ENCODE peak calls at places on chromosomes 12 and 14, in seven cellular contexts. One of them, this sample, is unnamed.

GRCh38 chr12:14416658-14417057 is 51.2 kb downstream of the ATF7IP start:
- DNase-seq in stimulated activated CD8-positive, alpha-beta memory T cell treated with anti-CD3 and anti-CD28 coated beads, Interleukin-2, amount 100 ng/mL, for 48 hours: no peak
- DNase-seq in nephron progenitor cell: no peak
- DNase-seq in LNCaP clone FGC: peak
- DNase-seq in iPS-NIHi11: peak
- DNase-seq in AG09309: peak
- DNase-seq in activated T-cell treated with anti-CD3 and anti-CD28 coated beads for 1 hour: no peak
- DNase-seq in this sample: peak

GRCh38 chr14:82488473-82488872 is 954.8 kb upstream of the SEL1L start:
- DNase-seq in stimulated activated CD8-positive, alpha-beta memory T cell treated with anti-CD3 and anti-CD28 coated beads, Interleukin-2, amount 100 ng/mL, for 48 hours: no peak
- DNase-seq in nephron progenitor cell: no peak
- DNase-seq in LNCaP clone FGC: no peak
- DNase-seq in iPS-NIHi11: no peak
- DNase-seq in AG09309: no peak
- DNase-seq in activated T-cell treated with anti-CD3 and anti-CD28 coated beads for 1 hour: no peak
- DNase-seq in this sample: no peak

GRCh38 chr14:31209605-31210004 is 2.0 kb upstream of the HECTD1 start:
- DNase-seq in stimulated activated CD8-positive, alpha-beta memory T cell treated with anti-CD3 and anti-CD28 coated beads, Interleukin-2, amount 100 ng/mL, for 48 hours: no peak
- DNase-seq in nephron progenitor cell: no peak
- DNase-seq in LNCaP clone FGC: no peak
- DNase-seq in iPS-NIHi11: no peak
- DNase-seq in AG09309: no peak
- DNase-seq in activated T-cell treated with anti-CD3 and anti-CD28 coated beads for 1 hour: no peak
- DNase-seq in this sample: no peak

GRCh38 chr12:102394200-102394599 is 86.2 kb downstream of the IGF1 start:
- DNase-seq in stimulated activated CD8-positive, alpha-beta memory T cell treated with anti-CD3 and anti-CD28 coated beads, Interleukin-2, amount 100 ng/mL, for 48 hours: no peak
- DNase-seq in nephron progenitor cell: no peak
- DNase-seq in LNCaP clone FGC: no peak
- DNase-seq in iPS-NIHi11: no peak
- DNase-seq in AG09309: no peak
- DNase-seq in activated T-cell treated with anti-CD3 and anti-CD28 coated beads for 1 hour: no peak
- DNase-seq in this sample: no peak

GRCh38 chr14:89176090-89176757 is 240.8 kb downstream of the FOXN3 start:
- DNase-seq in stimulated activated CD8-positive, alpha-beta memory T cell treated with anti-CD3 and anti-CD28 coated beads, Interleukin-2, amount 100 ng/mL, for 48 hours: no peak
- DNase-seq in nephron progenitor cell: no peak
- DNase-seq in LNCaP clone FGC: peak
- DNase-seq in iPS-NIHi11: no peak
- DNase-seq in AG09309: no peak
- DNase-seq in activated T-cell treated with anti-CD3 and anti-CD28 coated beads for 1 hour: no peak
- DNase-seq in this sample: no peak

GRCh38 chr14:55118761-55119160 is 10.3 kb upstream of the LGALS3 start:
- DNase-seq in stimulated activated CD8-positive, alpha-beta memory T cell treated with anti-CD3 and anti-CD28 coated beads, Interleukin-2, amount 100 ng/mL, for 48 hours: no peak
- DNase-seq in nephron progenitor cell: no peak
- DNase-seq in LNCaP clone FGC: no peak
- DNase-seq in iPS-NIHi11: no peak
- DNase-seq in AG09309: no peak
- DNase-seq in activated T-cell treated with anti-CD3 and anti-CD28 coated beads for 1 hour: no peak
- DNase-seq in this sample: no peak

GRCh38 chr12:127810026-127810425 is 456.9 kb upstream of the TMEM132C start:
- DNase-seq in stimulated activated CD8-positive, alpha-beta memory T cell treated with anti-CD3 and anti-CD28 coated beads, Interleukin-2, amount 100 ng/mL, for 48 hours: no peak
- DNase-seq in nephron progenitor cell: no peak
- DNase-seq in LNCaP clone FGC: no peak
- DNase-seq in iPS-NIHi11: no peak
- DNase-seq in AG09309: peak
- DNase-seq in activated T-cell treated with anti-CD3 and anti-CD28 coated beads for 1 hour: no peak
- DNase-seq in this sample: peak

GRCh38 chr14:54845616-54846015 is 57.0 kb downstream of the GCH1 start:
- DNase-seq in stimulated activated CD8-positive, alpha-beta memory T cell treated with anti-CD3 and anti-CD28 coated beads, Interleukin-2, amount 100 ng/mL, for 48 hours: no peak
- DNase-seq in nephron progenitor cell: no peak
- DNase-seq in LNCaP clone FGC: no peak
- DNase-seq in iPS-NIHi11: no peak
- DNase-seq in AG09309: no peak
- DNase-seq in activated T-cell treated with anti-CD3 and anti-CD28 coated beads for 1 hour: no peak
- DNase-seq in this sample: no peak

GRCh38 chr12:52006726-52007157 is at the start of gene TAMALIN:
- DNase-seq in stimulated activated CD8-positive, alpha-beta memory T cell treated with anti-CD3 and anti-CD28 coated beads, Interleukin-2, amount 100 ng/mL, for 48 hours: peak
- DNase-seq in nephron progenitor cell: peak
- DNase-seq in LNCaP clone FGC: no peak
- DNase-seq in iPS-NIHi11: peak
- DNase-seq in AG09309: no peak
- DNase-seq in activated T-cell treated with anti-CD3 and anti-CD28 coated beads for 1 hour: peak
- DNase-seq in this sample: peak

GRCh38 chr14:67940894-67941455 is 121.4 kb downstream of the RAD51B start:
- DNase-seq in stimulated activated CD8-positive, alpha-beta memory T cell treated with anti-CD3 and anti-CD28 coated beads, Interleukin-2, amount 100 ng/mL, for 48 hours: no peak
- DNase-seq in nephron progenitor cell: no peak
- DNase-seq in LNCaP clone FGC: peak
- DNase-seq in iPS-NIHi11: no peak
- DNase-seq in AG09309: peak
- DNase-seq in activated T-cell treated with anti-CD3 and anti-CD28 coated beads for 1 hour: no peak
- DNase-seq in this sample: no peak

GRCh38 chr14:77903233-77903632 is 103.3 kb downstream of the ADCK1 start:
- DNase-seq in stimulated activated CD8-positive, alpha-beta memory T cell treated with anti-CD3 and anti-CD28 coated beads, Interleukin-2, amount 100 ng/mL, for 48 hours: no peak
- DNase-seq in nephron progenitor cell: no peak
- DNase-seq in LNCaP clone FGC: no peak
- DNase-seq in iPS-NIHi11: no peak
- DNase-seq in AG09309: peak
- DNase-seq in activated T-cell treated with anti-CD3 and anti-CD28 coated beads for 1 hour: no peak
- DNase-seq in this sample: no peak

GRCh38 chr14:90427848-90428426 is 31.1 kb downstream of the CALM1 start:
- DNase-seq in stimulated activated CD8-positive, alpha-beta memory T cell treated with anti-CD3 and anti-CD28 coated beads, Interleukin-2, amount 100 ng/mL, for 48 hours: no peak
- DNase-seq in nephron progenitor cell: no peak
- DNase-seq in LNCaP clone FGC: no peak
- DNase-seq in iPS-NIHi11: no peak
- DNase-seq in AG09309: no peak
- DNase-seq in activated T-cell treated with anti-CD3 and anti-CD28 coated beads for 1 hour: no peak
- DNase-seq in this sample: no peak

GRCh38 chr12:106585862-106586534 is 3.2 kb downstream of the RFX4 start:
- DNase-seq in stimulated activated CD8-positive, alpha-beta memory T cell treated with anti-CD3 and anti-CD28 coated beads, Interleukin-2, amount 100 ng/mL, for 48 hours: no peak
- DNase-seq in nephron progenitor cell: peak
- DNase-seq in LNCaP clone FGC: no peak
- DNase-seq in iPS-NIHi11: peak
- DNase-seq in AG09309: no peak
- DNase-seq in activated T-cell treated with anti-CD3 and anti-CD28 coated beads for 1 hour: no peak
- DNase-seq in this sample: no peak

GRCh38 chr14:65471038-65471878 is 58.7 kb downstream of the FUT8 start:
- DNase-seq in stimulated activated CD8-positive, alpha-beta memory T cell treated with anti-CD3 and anti-CD28 coated beads, Interleukin-2, amount 100 ng/mL, for 48 hours: no peak
- DNase-seq in nephron progenitor cell: no peak
- DNase-seq in LNCaP clone FGC: no peak
- DNase-seq in iPS-NIHi11: no peak
- DNase-seq in AG09309: no peak
- DNase-seq in activated T-cell treated with anti-CD3 and anti-CD28 coated beads for 1 hour: no peak
- DNase-seq in this sample: no peak

GRCh38 chr12:49673446-49674317 is 33.5 kb downstream of the FMNL3 start:
- DNase-seq in stimulated activated CD8-positive, alpha-beta memory T cell treated with anti-CD3 and anti-CD28 coated beads, Interleukin-2, amount 100 ng/mL, for 48 hours: no peak
- DNase-seq in nephron progenitor cell: peak
- DNase-seq in LNCaP clone FGC: peak
- DNase-seq in iPS-NIHi11: peak
- DNase-seq in AG09309: peak
- DNase-seq in activated T-cell treated with anti-CD3 and anti-CD28 coated beads for 1 hour: no peak
- DNase-seq in this sample: peak

GRCh38 chr14:96649327-96649601 is 147.1 kb downstream of the PAPOLA start:
- DNase-seq in stimulated activated CD8-positive, alpha-beta memory T cell treated with anti-CD3 and anti-CD28 coated beads, Interleukin-2, amount 100 ng/mL, for 48 hours: no peak
- DNase-seq in nephron progenitor cell: no peak
- DNase-seq in LNCaP clone FGC: no peak
- DNase-seq in iPS-NIHi11: no peak
- DNase-seq in AG09309: no peak
- DNase-seq in activated T-cell treated with anti-CD3 and anti-CD28 coated beads for 1 hour: no peak
- DNase-seq in this sample: no peak

GRCh38 chr12:22083167-22083566 is 37.1 kb downstream of the CMAS start:
- DNase-seq in stimulated activated CD8-positive, alpha-beta memory T cell treated with anti-CD3 and anti-CD28 coated beads, Interleukin-2, amount 100 ng/mL, for 48 hours: no peak
- DNase-seq in nephron progenitor cell: no peak
- DNase-seq in LNCaP clone FGC: no peak
- DNase-seq in iPS-NIHi11: no peak
- DNase-seq in AG09309: no peak
- DNase-seq in activated T-cell treated with anti-CD3 and anti-CD28 coated beads for 1 hour: no peak
- DNase-seq in this sample: no peak

GRCh38 chr12:122021193-122021821 is 377 bp upstream of the BCL7A start:
- DNase-seq in stimulated activated CD8-positive, alpha-beta memory T cell treated with anti-CD3 and anti-CD28 coated beads, Interleukin-2, amount 100 ng/mL, for 48 hours: no peak
- DNase-seq in nephron progenitor cell: peak
- DNase-seq in LNCaP clone FGC: no peak
- DNase-seq in iPS-NIHi11: no peak
- DNase-seq in AG09309: no peak
- DNase-seq in activated T-cell treated with anti-CD3 and anti-CD28 coated beads for 1 hour: no peak
- DNase-seq in this sample: peak

GRCh38 chr14:45526715-45527549 is 273.9 kb upstream of the MIS18BP1 start:
- DNase-seq in stimulated activated CD8-positive, alpha-beta memory T cell treated with anti-CD3 and anti-CD28 coated beads, Interleukin-2, amount 100 ng/mL, for 48 hours: no peak
- DNase-seq in nephron progenitor cell: peak
- DNase-seq in LNCaP clone FGC: peak
- DNase-seq in iPS-NIHi11: peak
- DNase-seq in AG09309: no peak
- DNase-seq in activated T-cell treated with anti-CD3 and anti-CD28 coated beads for 1 hour: no peak
- DNase-seq in this sample: no peak

GRCh38 chr12:6779667-6780459 is 7.5 kb downstream of the LAG3 start:
- DNase-seq in stimulated activated CD8-positive, alpha-beta memory T cell treated with anti-CD3 and anti-CD28 coated beads, Interleukin-2, amount 100 ng/mL, for 48 hours: no peak
- DNase-seq in nephron progenitor cell: no peak
- DNase-seq in LNCaP clone FGC: peak
- DNase-seq in iPS-NIHi11: no peak
- DNase-seq in AG09309: no peak
- DNase-seq in activated T-cell treated with anti-CD3 and anti-CD28 coated beads for 1 hour: no peak
- DNase-seq in this sample: no peak

GRCh38 chr14:92924247-92924646 is 1.3 kb downstream of the CHGA start:
- DNase-seq in stimulated activated CD8-positive, alpha-beta memory T cell treated with anti-CD3 and anti-CD28 coated beads, Interleukin-2, amount 100 ng/mL, for 48 hours: no peak
- DNase-seq in nephron progenitor cell: no peak
- DNase-seq in LNCaP clone FGC: no peak
- DNase-seq in iPS-NIHi11: peak
- DNase-seq in AG09309: no peak
- DNase-seq in activated T-cell treated with anti-CD3 and anti-CD28 coated beads for 1 hour: no peak
- DNase-seq in this sample: no peak

GRCh38 chr12:129854591-129854990 is 49.2 kb downstream of the TMEM132D start:
- DNase-seq in stimulated activated CD8-positive, alpha-beta memory T cell treated with anti-CD3 and anti-CD28 coated beads, Interleukin-2, amount 100 ng/mL, for 48 hours: no peak
- DNase-seq in nephron progenitor cell: no peak
- DNase-seq in LNCaP clone FGC: no peak
- DNase-seq in iPS-NIHi11: no peak
- DNase-seq in AG09309: no peak
- DNase-seq in activated T-cell treated with anti-CD3 and anti-CD28 coated beads for 1 hour: no peak
- DNase-seq in this sample: no peak

GRCh38 chr12:52168019-52168717 is 23.6 kb downstream of the KRT80 start:
- DNase-seq in stimulated activated CD8-positive, alpha-beta memory T cell treated with anti-CD3 and anti-CD28 coated beads, Interleukin-2, amount 100 ng/mL, for 48 hours: no peak
- DNase-seq in nephron progenitor cell: no peak
- DNase-seq in LNCaP clone FGC: no peak
- DNase-seq in iPS-NIHi11: no peak
- DNase-seq in AG09309: no peak
- DNase-seq in activated T-cell treated with anti-CD3 and anti-CD28 coated beads for 1 hour: no peak
- DNase-seq in this sample: no peak

GRCh38 chr14:93219103-93219726 is 12.2 kb downstream of the UBR7 start:
- DNase-seq in stimulated activated CD8-positive, alpha-beta memory T cell treated with anti-CD3 and anti-CD28 coated beads, Interleukin-2, amount 100 ng/mL, for 48 hours: no peak
- DNase-seq in nephron progenitor cell: peak
- DNase-seq in LNCaP clone FGC: peak
- DNase-seq in iPS-NIHi11: peak
- DNase-seq in AG09309: no peak
- DNase-seq in activated T-cell treated with anti-CD3 and anti-CD28 coated beads for 1 hour: peak
- DNase-seq in this sample: no peak

GRCh38 chr14:56065621-56066295 is 52.5 kb upstream of the PELI2 start:
- DNase-seq in stimulated activated CD8-positive, alpha-beta memory T cell treated with anti-CD3 and anti-CD28 coated beads, Interleukin-2, amount 100 ng/mL, for 48 hours: no peak
- DNase-seq in nephron progenitor cell: no peak
- DNase-seq in LNCaP clone FGC: no peak
- DNase-seq in iPS-NIHi11: no peak
- DNase-seq in AG09309: no peak
- DNase-seq in activated T-cell treated with anti-CD3 and anti-CD28 coated beads for 1 hour: no peak
- DNase-seq in this sample: no peak

GRCh38 chr12:66863276-66863675 is 184.4 kb upstream of the GRIP1 start:
- DNase-seq in stimulated activated CD8-positive, alpha-beta memory T cell treated with anti-CD3 and anti-CD28 coated beads, Interleukin-2, amount 100 ng/mL, for 48 hours: no peak
- DNase-seq in nephron progenitor cell: no peak
- DNase-seq in LNCaP clone FGC: no peak
- DNase-seq in iPS-NIHi11: no peak
- DNase-seq in AG09309: no peak
- DNase-seq in activated T-cell treated with anti-CD3 and anti-CD28 coated beads for 1 hour: no peak
- DNase-seq in this sample: no peak